ENCODE peak calls at places on chromosomes 3 and 15, in seven cellular contexts. N is keratinocyte, X is glutamatergic neuron, S is endodermal cell, U is body of pancreas, T is psoas muscle, H is mammary epithelial cell. J is an unnamed sample.

GRCh38 chr3:100913870-100914654 is 79.2 kb downstream of the ABI3BP start:
- DNase-seq in T (no peak), U (peak), S (no peak), H (no peak), X (no peak), N (no peak), J (peak)

GRCh38 chr3:32359766-32360513 is 31.7 kb upstream of the CMTM7 start:
- DNase-seq in X (no peak), T (no peak), U (no peak), H (no peak), N (no peak), S (peak), J (no peak)

GRCh38 chr15:44782516-44782915 is 46.2 kb downstream of the TRIM69 start:
- DNase-seq in S (no peak), U (no peak), T (no peak), N (no peak), X (no peak), H (peak), J (no peak)

GRCh38 chr15:99305761-99306505 is 54.7 kb downstream of the LRRC28 start:
- DNase-seq in N (no peak), S (no peak), H (peak), X (no peak), T (peak), U (peak), J (peak)

GRCh38 chr3:157786216-157786615 is 283.0 kb upstream of the VEPH1 start:
- DNase-seq in N (peak), S (no peak), X (no peak), H (peak), U (no peak), T (no peak), J (no peak)

GRCh38 chr3:33218446-33219174 is at the start of gene SUSD5:
- DNase-seq in N (no peak), U (no peak), T (peak), X (peak), H (peak), S (peak), J (no peak)

GRCh38 chr3:145785650-145786049 is 375.3 kb downstream of the PLOD2 start:
- DNase-seq in X (no peak), T (no peak), H (no peak), N (no peak), S (no peak), U (no peak), J (no peak)

GRCh38 chr3:46280105-46280797 is 38.0 kb downstream of the CCR3 start:
- DNase-seq in N (peak), U (no peak), S (no peak), H (peak), X (no peak), T (no peak), J (no peak)

GRCh38 chr3:96657710-96658109 is 156.7 kb upstream of the EPHA6 start:
- DNase-seq in S (no peak), N (no peak), X (no peak), H (no peak), U (no peak), T (no peak), J (no peak)

GRCh38 chr3:188673509-188674239 is 498.1 kb upstream of the TPRG1 start:
- DNase-seq in T (no peak), U (no peak), X (no peak), S (no peak), N (peak), H (peak), J (no peak)

GRCh38 chr15:35750051-35750450 is 204.1 kb upstream of the DPH6 start:
- DNase-seq in S (no peak), H (no peak), U (no peak), N (no peak), T (no peak), X (no peak), J (no peak)

GRCh38 chr3:44870375-44871061 is 3.9 kb upstream of the TGM4 start:
- DNase-seq in H (no peak), X (no peak), T (no peak), N (no peak), S (no peak), U (peak), J (no peak)

GRCh38 chr3:46693038-46693896 is at the start of gene ALS2CL:
- DNase-seq in U (peak), X (peak), T (peak), S (peak), N (peak), H (peak), J (peak)

GRCh38 chr15:99537344-99537743 is 28.4 kb upstream of the MEF2A start:
- DNase-seq in T (no peak), N (no peak), H (no peak), X (peak), S (no peak), U (no peak), J (no peak)

GRCh38 chr3:53464424-53464823 is 30.0 kb upstream of the CACNA1D start:
- DNase-seq in T (no peak), X (no peak), U (peak), S (no peak), H (peak), N (no peak), J (no peak)

GRCh38 chr15:26628071-26628470 is 144.8 kb downstream of the GABRB3 start:
- DNase-seq in H (no peak), U (peak), S (peak), N (no peak), X (no peak), T (no peak), J (no peak)

GRCh38 chr3:107988464-107989156 is 102.2 kb downstream of the CD47 start:
- DNase-seq in H (peak), S (no peak), U (peak), N (no peak), T (peak), X (no peak), J (peak)

GRCh38 chr3:63092545-63092944 is 185.6 kb upstream of the SYNPR start:
- DNase-seq in N (no peak), X (no peak), S (no peak), H (no peak), U (no peak), T (no peak), J (no peak)

GRCh38 chr15:74776851-74777768 is 4.8 kb upstream of the CSK start:
- DNase-seq in H (no peak), T (no peak), N (no peak), S (peak), U (peak), X (no peak), J (no peak)

GRCh38 chr3:32401541-32402052 is 9.9 kb downstream of the CMTM7 start:
- DNase-seq in T (peak), S (peak), N (no peak), U (peak), H (peak), X (peak), J (peak)

GRCh38 chr15:51343466-51343865 is 2.0 kb downstream of the GLDN start:
- DNase-seq in S (no peak), T (no peak), X (no peak), H (no peak), U (no peak), N (no peak), J (no peak)

GRCh38 chr3:172056416-172056815 is 17.0 kb downstream of the FNDC3B start:
- DNase-seq in N (no peak), U (no peak), S (no peak), T (no peak), X (no peak), H (no peak), J (no peak)

GRCh38 chr3:178367817-178368617 is 168.2 kb upstream of the KCNMB2 start:
- DNase-seq in X (no peak), N (no peak), H (no peak), S (no peak), U (no peak), T (no peak), J (no peak)

GRCh38 chr15:27681038-27681437 is 418.1 kb downstream of the OCA2 start:
- DNase-seq in S (no peak), H (no peak), U (peak), X (no peak), N (no peak), T (no peak), J (no peak)

GRCh38 chr3:103513003-103513402 is 1078.2 kb downstream of the ZPLD1 start:
- DNase-seq in X (no peak), S (no peak), U (no peak), H (no peak), T (no peak), N (no peak), J (no peak)

GRCh38 chr3:10223676-10224639 is 24.3 kb upstream of the TATDN2 start:
- DNase-seq in S (no peak), N (no peak), H (no peak), X (no peak), T (no peak), U (no peak), J (no peak)

GRCh38 chr3:8490079-8490552 is 11.5 kb upstream of the LMCD1 start:
- DNase-seq in U (no peak), N (no peak), S (no peak), X (no peak), T (peak), H (peak), J (peak)

GRCh38 chr3:107289354-107289753 is 87.9 kb upstream of the CCDC54 start:
- DNase-seq in X (no peak), U (no peak), S (no peak), H (no peak), T (no peak), N (no peak), J (no peak)

GRCh38 chr3:12158387-12159226 is at the start of gene TIMP4:
- DNase-seq in T (peak), X (peak), N (no peak), U (peak), S (peak), H (no peak), J (peak)

GRCh38 chr3:172980849-172981248 is 160.2 kb downstream of the SPATA16 start:
- DNase-seq in X (no peak), N (no peak), H (no peak), S (no peak), U (no peak), T (no peak), J (no peak)

GRCh38 chr15:77823736-77824135 is 191.0 kb upstream of the LINGO1 start:
- DNase-seq in H (no peak), X (peak), N (no peak), T (peak), U (no peak), S (no peak), J (no peak)

GRCh38 chr15:32908135-32908801 is 190.5 kb downstream of the GREM1 start:
- DNase-seq in U (no peak), X (no peak), N (no peak), T (no peak), S (no peak), H (no peak), J (no peak)

GRCh38 chr3:172102123-172102882 is 62.9 kb downstream of the FNDC3B start:
- DNase-seq in U (peak), T (no peak), H (no peak), N (no peak), S (no peak), X (no peak), J (no peak)

GRCh38 chr3:155704041-155704440 is 40.8 kb downstream of the PLCH1 start:
- DNase-seq in S (no peak), U (no peak), T (no peak), H (no peak), X (no peak), N (no peak), J (no peak)

GRCh38 chr3:120258009-120258408 is 27.0 kb downstream of the GPR156 start:
- DNase-seq in T (no peak), S (no peak), H (no peak), X (no peak), N (no peak), U (no peak), J (no peak)

GRCh38 chr15:101652783-101653430 is 726 bp upstream of the TM2D3 start:
- DNase-seq in S (peak), N (no peak), H (peak), X (no peak), U (no peak), T (peak), J (peak)

GRCh38 chr3:167816953-167817352 is 81.4 kb downstream of the SERPINI1 start:
- DNase-seq in T (no peak), S (no peak), H (no peak), N (no peak), U (no peak), X (no peak), J (no peak)

GRCh38 chr3:185807455-185808068 is 17.3 kb downstream of the IGF2BP2 start:
- DNase-seq in H (peak), N (peak), X (no peak), T (no peak), U (no peak), S (peak), J (no peak)

GRCh38 chr3:37852097-37852496 is 9.6 kb upstream of the CTDSPL start:
- DNase-seq in X (no peak), T (no peak), N (no peak), H (peak), S (no peak), U (no peak), J (no peak)

GRCh38 chr15:81863157-81863556 is 182.7 kb downstream of the MEX3B start:
- DNase-seq in U (no peak), H (peak), N (no peak), S (no peak), T (no peak), X (no peak), J (no peak)

DNA sequence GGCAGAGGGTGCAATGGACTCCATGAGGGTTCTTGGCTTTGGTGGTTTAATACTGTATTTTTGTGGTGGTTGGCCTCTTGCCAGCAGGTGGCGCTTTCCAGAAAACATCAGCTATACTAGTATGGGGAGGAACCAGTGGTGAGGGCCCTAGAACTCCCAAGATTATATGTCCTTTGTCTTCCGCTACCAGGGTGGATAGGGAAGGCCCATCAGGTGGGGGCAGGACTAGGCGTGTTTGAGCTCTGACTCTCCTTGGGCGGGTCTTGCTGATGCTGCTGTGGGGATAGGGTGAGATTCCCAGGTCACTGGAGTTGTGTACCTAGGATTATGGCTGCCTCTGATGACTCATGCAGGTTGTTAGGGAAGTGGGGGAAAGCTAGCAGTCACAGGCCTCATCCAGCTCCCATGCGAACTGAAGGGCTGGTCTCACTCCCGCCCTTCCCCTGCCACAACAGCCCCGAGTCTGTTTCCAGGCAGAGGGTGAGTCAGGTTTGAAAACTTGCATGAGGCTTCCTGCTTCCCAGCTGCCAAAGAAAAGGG is 357.7 kb downstream of the OTOL1 start:
- DNase-seq in S (peak), N (no peak), H (peak), T (no peak), X (peak), U (peak), J (no peak)
- TF ChIP-seq CTCF in S (peak), N (no peak), H (peak), T (no peak), X (peak), U (no peak), J (no peak)

GRCh38 chr15:58980351-58980939 is 7.0 kb upstream of the RNF111 start:
- DNase-seq in H (no peak), X (no peak), N (no peak), U (no peak), S (no peak), T (no peak), J (no peak)
- TF ChIP-seq CTCF in H (peak), X (peak), N (peak), U (peak), S (peak), T (peak), J (peak)

GRCh38 chr15:84981711-84982300 is at the start of gene PDE8A:
- DNase-seq in T (peak), X (peak), H (peak), S (peak), N (no peak), U (peak), J (no peak)
- TF ChIP-seq CTCF in T (peak), X (no peak), H (no peak), S (peak), N (no peak), U (no peak), J (peak)

GRCh38 chr3:64541803-64542202 is 146.0 kb downstream of the ADAMTS9 start:
- DNase-seq in S (no peak), U (no peak), T (no peak), N (no peak), H (no peak), X (no peak), J (no peak)

GRCh38 chr3:64533565-64534317 is 154.1 kb downstream of the ADAMTS9 start:
- DNase-seq in S (peak), H (peak), U (peak), X (peak), N (peak), T (peak), J (peak)

DNA sequence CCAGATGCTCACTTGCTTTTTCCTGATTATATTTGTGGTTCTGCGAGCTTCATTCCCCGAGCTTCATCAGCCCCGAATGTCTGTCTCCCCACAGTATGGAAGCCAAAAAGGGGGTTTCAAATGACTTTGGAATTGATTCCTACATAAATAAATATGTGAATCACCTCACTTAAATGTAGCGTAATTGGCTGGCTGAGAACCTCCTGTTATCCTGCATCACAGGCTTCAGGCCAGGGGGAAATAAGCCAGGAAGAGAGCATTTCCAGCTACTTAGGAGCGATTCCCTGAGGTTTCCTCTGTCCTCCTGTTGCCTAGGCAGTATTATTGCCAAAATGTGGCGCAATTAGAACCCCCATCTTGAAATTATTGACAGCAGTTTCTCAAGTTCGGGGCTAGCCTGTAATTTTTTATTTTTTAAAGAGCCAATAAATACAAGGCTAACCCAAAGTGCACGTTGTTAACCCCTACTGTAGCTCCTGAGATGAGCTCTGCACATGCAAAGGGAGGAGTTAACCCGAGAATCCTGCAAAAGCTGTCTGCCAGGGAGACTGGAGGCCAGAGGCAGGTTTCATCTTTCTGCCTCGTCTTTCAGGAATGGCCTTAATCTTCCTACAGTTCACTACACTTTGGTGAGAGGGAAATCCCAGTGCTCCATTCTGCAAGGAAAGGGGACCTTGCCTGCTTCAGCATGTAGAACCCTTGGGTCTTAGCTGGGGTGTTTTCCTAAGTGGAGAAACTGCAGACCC is 148.2 kb downstream of the ADAMTS9 start:
- DNase-seq in H (no peak), T (no peak), S (no peak), X (no peak), N (no peak), U (peak), J (peak)
- TF ChIP-seq CTCF in H (no peak), T (no peak), S (no peak), X (no peak), N (no peak), U (no peak), J (no peak)

GRCh38 chr3:127371846-127372245 is 84.0 kb upstream of the PRR20G start:
- DNase-seq in U (no peak), H (no peak), T (no peak), S (no peak), X (no peak), N (no peak), J (no peak)
- TF ChIP-seq CTCF in U (no peak), H (no peak), T (no peak), S (no peak), X (no peak), N (no peak), J (no peak)

J was measured in uterus.